ENCODE peak calls at places on chromosome 14, in seven cellular contexts. A is HCT116, Y is GM12878, C is H1, Q is HepG2, X is SK-N-SH, D is K562. O is an unnamed sample.

GRCh38 chr14:91252901-91253794 is 8.6 kb upstream of the GPR68 start:
- DNase-seq in X (peak), A (no peak), Y (no peak), C (no peak), Q (no peak), D (peak), O (peak)

GRCh38 chr14:70005281-70005805 is 126.1 kb downstream of the SMOC1 start:
- DNase-seq in Q (peak), C (no peak), X (no peak), A (no peak), D (no peak), Y (no peak), O (no peak)

GRCh38 chr14:75369506-75369905 is 58.3 kb upstream of the JDP2 start:
- DNase-seq in A (no peak), Q (no peak), C (no peak), D (no peak), X (no peak), Y (no peak), O (no peak)

GRCh38 chr14:90815817-90816662 is at the start of gene TTC7B:
- DNase-seq in C (no peak), X (peak), D (peak), Y (no peak), A (no peak), Q (no peak), O (peak)

GRCh38 chr14:100775831-100776591 is 49.3 kb downstream of the DLK1 start:
- DNase-seq in D (no peak), X (no peak), A (no peak), C (no peak), Q (no peak), Y (no peak), O (no peak)

GRCh38 chr14:105865266-105865903 is 339.0 kb downstream of the TMEM121 start:
- DNase-seq in Q (no peak), A (no peak), C (no peak), X (no peak), Y (no peak), D (no peak), O (no peak)

GRCh38 chr14:94001501-94002396 is 4.6 kb downstream of the CCDC197 start:
- DNase-seq in Y (no peak), Q (peak), X (peak), D (peak), C (peak), A (peak), O (peak)

GRCh38 chr14:21923820-21924219 is 250.2 kb upstream of the OR4E1 start:
- DNase-seq in A (no peak), C (no peak), Q (no peak), X (no peak), Y (no peak), D (no peak), O (no peak)

GRCh38 chr14:40394634-40395340 is 962.6 kb upstream of the FBXO33 start:
- DNase-seq in D (no peak), X (no peak), Y (no peak), A (no peak), Q (no peak), C (no peak), O (no peak)

GRCh38 chr14:65959563-65960024 is 526.6 kb upstream of the CCDC196 start:
- DNase-seq in C (no peak), Q (no peak), X (no peak), Y (no peak), D (no peak), A (no peak), O (no peak)

GRCh38 chr14:103890052-103890371 is 38.2 kb upstream of the TDRD9 start:
- DNase-seq in A (no peak), C (no peak), Q (no peak), X (no peak), D (no peak), Y (no peak), O (no peak)

GRCh38 chr14:100902295-100902694 is 1.2 kb downstream of the RTL1 start:
- DNase-seq in Q (peak), C (no peak), A (peak), Y (no peak), X (peak), D (peak), O (peak)

GRCh38 chr14:39372656-39373055 is 59.6 kb downstream of the FBXO33 start:
- DNase-seq in X (no peak), A (no peak), Q (no peak), C (no peak), D (no peak), Y (no peak), O (no peak)
- TF ChIP-seq JUND in X (no peak), A (no peak), Q (no peak), C (no peak), D (no peak), Y (no peak), O (no peak)

GRCh38 chr14:68364823-68365222 is 428.0 kb downstream of the ZFP36L1 start:
- DNase-seq in A (no peak), C (no peak), Y (no peak), D (no peak), Q (no peak), X (no peak), O (no peak)
- TF ChIP-seq JUND in A (no peak), C (no peak), Y (no peak), D (no peak), Q (no peak), X (no peak), O (no peak)

GRCh38 chr14:52769889-52770288 is 21.5 kb downstream of the GNPNAT1 start:
- DNase-seq in A (no peak), Y (no peak), Q (no peak), D (no peak), X (no peak), C (no peak), O (no peak)
- TF ChIP-seq JUND in A (no peak), Y (no peak), Q (no peak), D (no peak), X (no peak), C (no peak), O (no peak)

GRCh38 chr14:58718226-58718625 is 80.5 kb downstream of the DACT1 start:
- DNase-seq in C (no peak), X (no peak), D (no peak), A (no peak), Y (no peak), Q (no peak), O (no peak)
- TF ChIP-seq JUND in C (no peak), X (no peak), D (no peak), A (no peak), Y (no peak), Q (no peak), O (no peak)

GRCh38 chr14:61524211-61524806 is 171.0 kb upstream of the HIF1A start:
- DNase-seq in X (no peak), D (no peak), Q (peak), Y (no peak), A (peak), C (no peak), O (no peak)
- TF ChIP-seq JUND in X (no peak), D (no peak), Q (no peak), Y (no peak), A (peak), C (no peak), O (no peak)